ENCODE peak calls at places on chromosomes 2 and 18, in eight cellular contexts. K is posterior cingulate gyrus, J is neural crest cell, W is HTR-8/SVneo, G is posterior vena cava, E is GM12865, P is lower lobe of right lung, A is fibroblast of the aortic adventitia. X is an unnamed sample.

GRCh38 chr2:219286436-219287115 is 7.4 kb downstream of the DNAJB2 start:
- DNase-seq in K (no peak), J (no peak), W (peak; percentile 32), G (peak; percentile 68), E (no peak), P (no peak), A (no peak), X (no peak)

GRCh38 chr2:237581751-237582746 is 8.5 kb downstream of the RAB17 start:
- DNase-seq in K (no peak), J (peak; percentile 29), W (peak; percentile 46), G (no peak), E (peak; percentile 61), P (peak; percentile 74), A (peak; percentile 67), X (peak; percentile 59)

GRCh38 chr2:36618381-36618780 is 20.4 kb upstream of the FEZ2 start:
- DNase-seq in K (no peak), J (peak; percentile 47), W (peak; percentile 84), G (no peak), E (peak; percentile 67), P (no peak), A (peak; percentile 69), X (no peak)

GRCh38 chr2:152730591-152731333 is 12.3 kb downstream of the ARL6IP6 start:
- DNase-seq in K (no peak), J (no peak), W (no peak), G (no peak), E (peak; percentile 35), P (no peak), A (peak; percentile 7), X (no peak)

GRCh38 chr2:10753156-10753555 is 31.7 kb downstream of the ATP6V1C2 start:
- DNase-seq in K (no peak), J (no peak), W (no peak), G (peak; percentile 1), E (no peak), P (no peak), A (no peak), X (no peak)

GRCh38 chr2:235900631-235901030 is 267.6 kb downstream of the GBX2 start:
- DNase-seq in K (no peak), J (no peak), W (no peak), G (no peak), E (no peak), P (no peak), A (no peak), X (no peak)

GRCh38 chr2:107380912-107381311 is 445.8 kb upstream of the RGPD4 start:
- DNase-seq in K (no peak), J (no peak), W (no peak), G (no peak), E (no peak), P (no peak), A (no peak), X (no peak)

GRCh38 chr2:84959045-84959493 is 11.9 kb upstream of the KCMF1 start:
- DNase-seq in K (no peak), J (no peak), W (no peak), G (no peak), E (no peak), P (no peak), A (peak; percentile 78), X (no peak)

GRCh38 chr2:234745347-234745746 is 206.5 kb upstream of the SH3BP4 start:
- DNase-seq in K (no peak), J (no peak), W (no peak), G (no peak), E (no peak), P (no peak), A (no peak), X (no peak)

GRCh38 chr2:24123212-24124002 is at the start of the genes FAM228B and PFN4:
- DNase-seq in K (peak; percentile 87), J (peak; percentile 71), W (peak; percentile 92), G (peak; percentile 96), E (peak; percentile 93), P (peak; percentile 93), A (peak; percentile 76), X (peak; percentile 55)

GRCh38 chr2:1571477-1572417 is 158.5 kb downstream of the TPO start:
- DNase-seq in K (no peak), J (no peak), W (no peak), G (peak; percentile 71), E (no peak), P (peak; percentile 18), A (no peak), X (no peak)

GRCh38 chr2:39938035-39938835 is 159.2 kb upstream of the THUMPD2 start:
- DNase-seq in K (no peak), J (no peak), W (peak; percentile 30), G (no peak), E (no peak), P (no peak), A (peak; percentile 66), X (no peak)

GRCh38 chr2:16105664-16106281 is 165.4 kb downstream of the MYCN start:
- DNase-seq in K (no peak), J (no peak), W (no peak), G (no peak), E (no peak), P (no peak), A (no peak), X (no peak)

GRCh38 chr18:31041346-31042067 is 1.0 kb downstream of the DSC3 start:
- DNase-seq in K (no peak), J (peak; percentile 16), W (no peak), G (no peak), E (no peak), P (peak; percentile 44), A (no peak), X (no peak)

GRCh38 chr2:137969418-137969765 is 5.1 kb downstream of the HNMT start:
- DNase-seq in K (no peak), J (no peak), W (peak; percentile 51), G (no peak), E (no peak), P (no peak), A (peak; percentile 98), X (peak; percentile 11)

GRCh38 chr18:58221060-58221725 is 177.2 kb downstream of the NEDD4L start:
- DNase-seq in K (no peak), J (no peak), W (peak; percentile 75), G (no peak), E (no peak), P (peak; percentile 59), A (no peak), X (no peak)

GRCh38 chr2:62705859-62706720 is 577 bp downstream of the EHBP1 start:
- DNase-seq in K (peak; percentile 58), J (peak; percentile 60), W (peak; percentile 52), G (peak; percentile 90), E (peak; percentile 54), P (peak; percentile 77), A (peak; percentile 56), X (peak; percentile 27)